ENCODE peak calls at places on chromosome 1, in eight cellular contexts. One of them, this sample, is unnamed.

GRCh38 chr1:229509576-229509975 is 1.4 kb upstream of the NUP133 start:
- DNase-seq in esophagus squamous epithelium: no peak
- DNase-seq in nephron progenitor cell: no peak
- DNase-seq in Panc1: no peak
- DNase-seq in GM10248: no peak
- DNase-seq in AG09309: no peak
- DNase-seq in CD4-positive, alpha-beta T cell: no peak
- DNase-seq in ovary: no peak
- DNase-seq in this sample: no peak

GRCh38 chr1:85818371-85818770 is 110.1 kb upstream of the ZNHIT6 start:
- DNase-seq in esophagus squamous epithelium: no peak
- DNase-seq in nephron progenitor cell: no peak
- DNase-seq in Panc1: peak
- DNase-seq in GM10248: no peak
- DNase-seq in AG09309: peak
- DNase-seq in CD4-positive, alpha-beta T cell: no peak
- DNase-seq in ovary: no peak
- DNase-seq in this sample: no peak

GRCh38 chr1:101436100-101436511 is 199.3 kb downstream of the S1PR1 start:
- DNase-seq in esophagus squamous epithelium: no peak
- DNase-seq in nephron progenitor cell: no peak
- DNase-seq in Panc1: no peak
- DNase-seq in GM10248: no peak
- DNase-seq in AG09309: no peak
- DNase-seq in CD4-positive, alpha-beta T cell: no peak
- DNase-seq in ovary: no peak
- DNase-seq in this sample: no peak

GRCh38 chr1:234234199-234234598 is 139.1 kb upstream of the COA6 start:
- DNase-seq in esophagus squamous epithelium: no peak
- DNase-seq in nephron progenitor cell: no peak
- DNase-seq in Panc1: no peak
- DNase-seq in GM10248: no peak
- DNase-seq in AG09309: no peak
- DNase-seq in CD4-positive, alpha-beta T cell: no peak
- DNase-seq in ovary: no peak
- DNase-seq in this sample: no peak

GRCh38 chr1:52590275-52590674 is 11.9 kb upstream of the GPX7 start:
- DNase-seq in esophagus squamous epithelium: no peak
- DNase-seq in nephron progenitor cell: peak
- DNase-seq in Panc1: no peak
- DNase-seq in GM10248: no peak
- DNase-seq in AG09309: no peak
- DNase-seq in CD4-positive, alpha-beta T cell: no peak
- DNase-seq in ovary: no peak
- DNase-seq in this sample: no peak

GRCh38 chr1:30524840-30525617 is 198.4 kb downstream of the MATN1 start:
- DNase-seq in esophagus squamous epithelium: no peak
- DNase-seq in nephron progenitor cell: no peak
- DNase-seq in Panc1: no peak
- DNase-seq in GM10248: no peak
- DNase-seq in AG09309: no peak
- DNase-seq in CD4-positive, alpha-beta T cell: no peak
- DNase-seq in ovary: no peak
- DNase-seq in this sample: no peak

GRCh38 chr1:116881879-116882520 is 27.7 kb upstream of the PTGFRN start:
- DNase-seq in esophagus squamous epithelium: no peak
- DNase-seq in nephron progenitor cell: peak
- DNase-seq in Panc1: peak
- DNase-seq in GM10248: peak
- DNase-seq in AG09309: peak
- DNase-seq in CD4-positive, alpha-beta T cell: no peak
- DNase-seq in ovary: no peak
- DNase-seq in this sample: no peak

GRCh38 chr1:225460021-225460736 is 32.3 kb upstream of the LBR start:
- DNase-seq in esophagus squamous epithelium: no peak
- DNase-seq in nephron progenitor cell: no peak
- DNase-seq in Panc1: no peak
- DNase-seq in GM10248: no peak
- DNase-seq in AG09309: no peak
- DNase-seq in CD4-positive, alpha-beta T cell: no peak
- DNase-seq in ovary: no peak
- DNase-seq in this sample: no peak

GRCh38 chr1:170967042-170967910 is 31.9 kb downstream of the MROH9 start:
- DNase-seq in esophagus squamous epithelium: no peak
- DNase-seq in nephron progenitor cell: peak
- DNase-seq in Panc1: peak
- DNase-seq in GM10248: peak
- DNase-seq in AG09309: peak
- DNase-seq in CD4-positive, alpha-beta T cell: no peak
- DNase-seq in ovary: no peak
- DNase-seq in this sample: no peak

GRCh38 chr1:7401814-7402547 is 369.1 kb upstream of the VAMP3 start:
- DNase-seq in esophagus squamous epithelium: no peak
- DNase-seq in nephron progenitor cell: no peak
- DNase-seq in Panc1: peak
- DNase-seq in GM10248: no peak
- DNase-seq in AG09309: peak
- DNase-seq in CD4-positive, alpha-beta T cell: no peak
- DNase-seq in ovary: no peak
- DNase-seq in this sample: no peak

GRCh38 chr1:246569248-246570238 is 3.3 kb downstream of the CNST start:
- DNase-seq in esophagus squamous epithelium: no peak
- DNase-seq in nephron progenitor cell: no peak
- DNase-seq in Panc1: peak
- DNase-seq in GM10248: no peak
- DNase-seq in AG09309: no peak
- DNase-seq in CD4-positive, alpha-beta T cell: no peak
- DNase-seq in ovary: no peak
- DNase-seq in this sample: no peak

GRCh38 chr1:214658785-214659184 is 55.8 kb downstream of the CENPF start:
- DNase-seq in esophagus squamous epithelium: no peak
- DNase-seq in nephron progenitor cell: peak
- DNase-seq in Panc1: no peak
- DNase-seq in GM10248: no peak
- DNase-seq in AG09309: no peak
- DNase-seq in CD4-positive, alpha-beta T cell: no peak
- DNase-seq in ovary: no peak
- DNase-seq in this sample: no peak

DNA sequence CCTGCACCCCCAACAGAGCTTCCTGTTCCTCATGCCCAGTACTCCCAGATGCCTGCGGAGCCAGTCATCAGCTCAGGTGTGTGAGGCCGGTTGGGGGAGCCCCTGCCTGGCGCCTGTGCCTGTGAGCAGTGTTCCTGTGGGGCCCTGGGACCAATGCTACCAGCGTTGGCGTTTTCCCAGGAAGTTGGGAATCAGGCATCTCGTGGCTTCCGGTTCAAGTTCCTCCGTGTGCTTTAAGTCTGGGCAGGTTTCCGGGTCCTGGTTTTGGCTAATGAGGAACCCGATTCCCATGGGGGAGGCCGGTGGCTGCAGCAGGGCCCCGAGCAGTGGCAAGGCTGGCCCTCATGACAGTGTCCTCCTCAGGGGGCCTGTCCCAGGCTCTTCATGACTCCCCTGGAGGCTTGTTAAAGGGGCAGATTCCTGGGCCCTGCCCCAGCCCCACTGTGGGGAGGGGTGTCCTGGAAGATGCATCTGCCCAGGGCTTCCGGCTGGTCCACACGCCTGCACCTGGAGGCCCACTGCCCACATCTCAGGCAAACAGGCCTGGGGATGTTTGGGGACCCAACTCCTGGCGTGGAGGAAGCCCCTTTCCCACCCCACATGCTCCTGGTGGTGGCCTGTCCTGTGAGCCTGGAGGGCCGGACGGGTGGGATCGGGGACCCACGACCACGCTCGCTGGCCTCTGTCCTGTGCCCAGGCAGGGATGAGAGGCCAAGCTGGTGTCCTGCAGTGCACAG is 26.2 kb downstream of the TP73 start:
- DNase-seq in esophagus squamous epithelium: no peak
- DNase-seq in nephron progenitor cell: no peak
- DNase-seq in Panc1: no peak
- DNase-seq in GM10248: no peak
- DNase-seq in AG09309: no peak
- DNase-seq in CD4-positive, alpha-beta T cell: no peak
- DNase-seq in ovary: no peak
- DNase-seq in this sample: no peak
- TF ChIP-seq CTCF in esophagus squamous epithelium: no peak
- TF ChIP-seq CTCF in nephron progenitor cell: no peak
- TF ChIP-seq CTCF in Panc1: no peak
- TF ChIP-seq CTCF in GM10248: peak
- TF ChIP-seq CTCF in AG09309: no peak
- TF ChIP-seq CTCF in CD4-positive, alpha-beta T cell: no peak
- TF ChIP-seq CTCF in ovary: no peak
- TF ChIP-seq CTCF in this sample: no peak

GRCh38 chr1:180181048-180181447 is 26.4 kb downstream of the QSOX1 start:
- DNase-seq in esophagus squamous epithelium: no peak
- DNase-seq in nephron progenitor cell: peak
- DNase-seq in Panc1: no peak
- DNase-seq in GM10248: no peak
- DNase-seq in AG09309: no peak
- DNase-seq in CD4-positive, alpha-beta T cell: no peak
- DNase-seq in ovary: no peak
- DNase-seq in this sample: no peak

GRCh38 chr1:180177931-180178330 is 23.3 kb downstream of the QSOX1 start:
- DNase-seq in esophagus squamous epithelium: no peak
- DNase-seq in nephron progenitor cell: no peak
- DNase-seq in Panc1: no peak
- DNase-seq in GM10248: no peak
- DNase-seq in AG09309: no peak
- DNase-seq in CD4-positive, alpha-beta T cell: no peak
- DNase-seq in ovary: no peak
- DNase-seq in this sample: no peak

GRCh38 chr1:180178511-180179161 is 24.0 kb downstream of the QSOX1 start:
- DNase-seq in esophagus squamous epithelium: no peak
- DNase-seq in nephron progenitor cell: peak
- DNase-seq in Panc1: peak
- DNase-seq in GM10248: peak
- DNase-seq in AG09309: no peak
- DNase-seq in CD4-positive, alpha-beta T cell: peak
- DNase-seq in ovary: peak
- DNase-seq in this sample: peak

GRCh38 chr1:180176965-180177364 is 22.3 kb downstream of the QSOX1 start:
- DNase-seq in esophagus squamous epithelium: no peak
- DNase-seq in nephron progenitor cell: no peak
- DNase-seq in Panc1: no peak
- DNase-seq in GM10248: no peak
- DNase-seq in AG09309: no peak
- DNase-seq in CD4-positive, alpha-beta T cell: no peak
- DNase-seq in ovary: no peak
- DNase-seq in this sample: no peak

GRCh38 chr1:180179162-180179957 is 24.7 kb downstream of the QSOX1 start:
- DNase-seq in esophagus squamous epithelium: no peak
- DNase-seq in nephron progenitor cell: no peak
- DNase-seq in Panc1: no peak
- DNase-seq in GM10248: no peak
- DNase-seq in AG09309: no peak
- DNase-seq in CD4-positive, alpha-beta T cell: no peak
- DNase-seq in ovary: no peak
- DNase-seq in this sample: no peak
- TF ChIP-seq CTCF in esophagus squamous epithelium: no peak
- TF ChIP-seq CTCF in nephron progenitor cell: peak
- TF ChIP-seq CTCF in Panc1: no peak
- TF ChIP-seq CTCF in GM10248: no peak
- TF ChIP-seq CTCF in AG09309: no peak
- TF ChIP-seq CTCF in CD4-positive, alpha-beta T cell: peak
- TF ChIP-seq CTCF in ovary: no peak
- TF ChIP-seq CTCF in this sample: no peak

GRCh38 chr1:61386323-61386722 is 304.0 kb downstream of the NFIA start:
- DNase-seq in esophagus squamous epithelium: no peak
- DNase-seq in nephron progenitor cell: no peak
- DNase-seq in Panc1: no peak
- DNase-seq in GM10248: no peak
- DNase-seq in AG09309: no peak
- DNase-seq in CD4-positive, alpha-beta T cell: no peak
- DNase-seq in ovary: no peak
- DNase-seq in this sample: no peak

GRCh38 chr1:61389194-61389925 is 307.0 kb downstream of the NFIA start:
- DNase-seq in esophagus squamous epithelium: no peak
- DNase-seq in nephron progenitor cell: no peak
- DNase-seq in Panc1: no peak
- DNase-seq in GM10248: no peak
- DNase-seq in AG09309: no peak
- DNase-seq in CD4-positive, alpha-beta T cell: no peak
- DNase-seq in ovary: no peak
- DNase-seq in this sample: no peak

GRCh38 chr1:61389926-61390845 is 307.8 kb downstream of the NFIA start:
- DNase-seq in esophagus squamous epithelium: no peak
- DNase-seq in nephron progenitor cell: no peak
- DNase-seq in Panc1: no peak
- DNase-seq in GM10248: no peak
- DNase-seq in AG09309: no peak
- DNase-seq in CD4-positive, alpha-beta T cell: no peak
- DNase-seq in ovary: no peak
- DNase-seq in this sample: no peak

GRCh38 chr1:61387829-61388228 is 305.5 kb downstream of the NFIA start:
- DNase-seq in esophagus squamous epithelium: no peak
- DNase-seq in nephron progenitor cell: no peak
- DNase-seq in Panc1: no peak
- DNase-seq in GM10248: no peak
- DNase-seq in AG09309: no peak
- DNase-seq in CD4-positive, alpha-beta T cell: no peak
- DNase-seq in ovary: no peak
- DNase-seq in this sample: no peak

GRCh38 chr1:61388586-61388985 is 306.2 kb downstream of the NFIA start:
- DNase-seq in esophagus squamous epithelium: no peak
- DNase-seq in nephron progenitor cell: no peak
- DNase-seq in Panc1: no peak
- DNase-seq in GM10248: no peak
- DNase-seq in AG09309: peak
- DNase-seq in CD4-positive, alpha-beta T cell: no peak
- DNase-seq in ovary: no peak
- DNase-seq in this sample: no peak
- TF ChIP-seq CTCF in esophagus squamous epithelium: no peak
- TF ChIP-seq CTCF in nephron progenitor cell: no peak
- TF ChIP-seq CTCF in Panc1: no peak
- TF ChIP-seq CTCF in GM10248: no peak
- TF ChIP-seq CTCF in AG09309: no peak
- TF ChIP-seq CTCF in CD4-positive, alpha-beta T cell: no peak
- TF ChIP-seq CTCF in ovary: no peak
- TF ChIP-seq CTCF in this sample: no peak

DNA sequence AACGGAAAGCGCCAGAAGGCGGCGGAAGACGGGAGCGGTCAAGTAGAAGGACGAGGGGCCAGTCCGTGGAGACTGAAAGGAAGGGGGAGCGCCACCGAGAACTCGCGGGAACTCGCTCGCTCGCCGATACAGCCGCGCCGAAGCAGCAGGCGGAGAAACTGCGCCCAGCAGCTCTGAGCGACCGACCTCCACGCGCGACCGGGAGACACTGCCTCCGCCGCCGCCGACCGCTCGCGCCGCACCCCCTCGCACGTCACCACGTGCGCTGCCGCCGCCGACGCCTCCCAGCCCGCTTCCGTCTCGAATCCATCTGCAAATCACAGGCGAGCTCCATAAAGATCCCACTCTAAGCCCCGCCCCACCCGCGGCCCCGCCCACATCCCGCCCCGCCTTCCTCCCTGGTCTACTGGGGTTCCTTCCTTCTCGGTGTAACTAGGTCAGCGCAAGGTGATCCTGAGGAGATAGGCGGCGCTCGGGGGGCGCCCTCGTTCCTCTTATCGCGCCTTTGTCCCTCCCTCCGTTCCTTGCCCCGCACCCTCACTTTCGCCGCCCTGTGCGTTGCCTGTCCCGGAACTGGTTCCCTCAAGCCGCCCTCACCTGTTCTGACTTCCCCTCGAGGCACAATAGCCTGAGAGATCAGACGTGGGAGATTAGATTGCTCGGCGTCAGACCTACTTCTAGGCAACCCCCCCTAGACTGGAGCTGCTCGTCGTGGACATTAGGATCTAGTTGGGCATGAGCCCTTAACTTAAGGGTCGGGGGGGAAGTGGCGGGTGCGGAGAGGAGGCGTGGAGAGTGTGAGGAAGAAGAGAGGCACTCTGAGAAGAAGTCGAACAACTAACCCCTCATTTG is at the start of gene IVNS1ABP:
- DNase-seq in esophagus squamous epithelium: peak
- DNase-seq in nephron progenitor cell: peak
- DNase-seq in Panc1: peak
- DNase-seq in GM10248: peak
- DNase-seq in AG09309: peak
- DNase-seq in CD4-positive, alpha-beta T cell: peak
- DNase-seq in ovary: peak
- DNase-seq in this sample: peak
- TF ChIP-seq CTCF in esophagus squamous epithelium: peak
- TF ChIP-seq CTCF in nephron progenitor cell: no peak
- TF ChIP-seq CTCF in Panc1: peak
- TF ChIP-seq CTCF in GM10248: peak
- TF ChIP-seq CTCF in AG09309: no peak
- TF ChIP-seq CTCF in CD4-positive, alpha-beta T cell: peak
- TF ChIP-seq CTCF in ovary: no peak
- TF ChIP-seq CTCF in this sample: peak